ENCODE peak calls at places on chromosomes 12 and 14, in nine cellular contexts. One of them, this sample, is unnamed.

GRCh38 chr12:104507672-104508071 is 50.9 kb downstream of the CHST11 start:
- DNase-seq in transverse colon: no peak
- DNase-seq in tibial artery: no peak
- DNase-seq in NCI-H1105: peak; percentile 91
- DNase-seq in AG09319: no peak
- DNase-seq in AG20443: no peak
- DNase-seq in effector CD4-positive, alpha-beta T cell: no peak
- DNase-seq in MM.1S: no peak
- DNase-seq in AML-193: no peak
- DNase-seq in this sample: no peak

GRCh38 chr12:44930972-44931600 is 55.0 kb upstream of the NELL2 start:
- DNase-seq in transverse colon: no peak
- DNase-seq in effector CD4-positive, alpha-beta T cell: peak; percentile 3
- DNase-seq in AG20443: peak; percentile 45
- DNase-seq in AML-193: peak; percentile 50
- DNase-seq in tibial artery: no peak
- DNase-seq in AG09319: peak; percentile 14
- DNase-seq in MM.1S: peak; percentile 84
- DNase-seq in NCI-H1105: peak; percentile 73
- DNase-seq in this sample: peak; percentile 74

GRCh38 chr12:47545938-47546609 is 159.8 kb downstream of the RPAP3 start:
- DNase-seq in effector CD4-positive, alpha-beta T cell: no peak
- DNase-seq in NCI-H1105: no peak
- DNase-seq in transverse colon: no peak
- DNase-seq in tibial artery: no peak
- DNase-seq in AG09319: no peak
- DNase-seq in MM.1S: no peak
- DNase-seq in AG20443: no peak
- DNase-seq in AML-193: no peak
- DNase-seq in this sample: no peak

GRCh38 chr14:102323102-102323501 is 3.6 kb downstream of the ZNF839 start:
- DNase-seq in MM.1S: peak; percentile 32
- DNase-seq in AML-193: peak; percentile 79
- DNase-seq in NCI-H1105: peak; percentile 18
- DNase-seq in tibial artery: peak; percentile 84
- DNase-seq in transverse colon: peak; percentile 56
- DNase-seq in effector CD4-positive, alpha-beta T cell: no peak
- DNase-seq in AG20443: peak; percentile 73
- DNase-seq in AG09319: peak; percentile 59
- DNase-seq in this sample: peak; percentile 38

GRCh38 chr12:109232731-109233130 is 76.4 kb downstream of the FOXN4 start:
- DNase-seq in transverse colon: no peak
- DNase-seq in MM.1S: no peak
- DNase-seq in AML-193: no peak
- DNase-seq in NCI-H1105: no peak
- DNase-seq in AG09319: no peak
- DNase-seq in AG20443: no peak
- DNase-seq in effector CD4-positive, alpha-beta T cell: no peak
- DNase-seq in tibial artery: no peak
- DNase-seq in this sample: no peak

GRCh38 chr14:104103061-104104005 is 17.8 kb downstream of the ASPG start:
- DNase-seq in AML-193: no peak
- DNase-seq in MM.1S: no peak
- DNase-seq in transverse colon: peak; percentile 7
- DNase-seq in AG09319: no peak
- DNase-seq in NCI-H1105: no peak
- DNase-seq in AG20443: no peak
- DNase-seq in tibial artery: no peak
- DNase-seq in effector CD4-positive, alpha-beta T cell: no peak
- DNase-seq in this sample: no peak

GRCh38 chr12:57276935-57277563 is 26.1 kb upstream of the STAC3 start:
- DNase-seq in MM.1S: peak; percentile 21
- DNase-seq in NCI-H1105: no peak
- DNase-seq in effector CD4-positive, alpha-beta T cell: no peak
- DNase-seq in AG20443: peak; percentile 49
- DNase-seq in AML-193: peak; percentile 4
- DNase-seq in tibial artery: no peak
- DNase-seq in transverse colon: no peak
- DNase-seq in AG09319: no peak
- DNase-seq in this sample: peak; percentile 16

GRCh38 chr14:23076785-23077408 is 18.0 kb downstream of the ACIN1 start:
- DNase-seq in MM.1S: no peak
- DNase-seq in NCI-H1105: no peak
- DNase-seq in AG20443: peak; percentile 23
- DNase-seq in tibial artery: no peak
- DNase-seq in AG09319: no peak
- DNase-seq in effector CD4-positive, alpha-beta T cell: no peak
- DNase-seq in transverse colon: no peak
- DNase-seq in AML-193: no peak
- DNase-seq in this sample: peak; percentile 13

GRCh38 chr12:81596558-81596957 is 162.6 kb downstream of the PPFIA2 start:
- DNase-seq in tibial artery: no peak
- DNase-seq in AG20443: no peak
- DNase-seq in AML-193: no peak
- DNase-seq in MM.1S: no peak
- DNase-seq in transverse colon: no peak
- DNase-seq in AG09319: no peak
- DNase-seq in NCI-H1105: no peak
- DNase-seq in effector CD4-positive, alpha-beta T cell: no peak
- DNase-seq in this sample: no peak

GRCh38 chr14:104970231-104971068 is 7.7 kb downstream of the AHNAK2 start:
- DNase-seq in NCI-H1105: no peak
- DNase-seq in MM.1S: no peak
- DNase-seq in tibial artery: peak; percentile 91
- DNase-seq in effector CD4-positive, alpha-beta T cell: no peak
- DNase-seq in AG09319: peak; percentile 53
- DNase-seq in AML-193: no peak
- DNase-seq in transverse colon: peak; percentile 64
- DNase-seq in AG20443: peak; percentile 89
- DNase-seq in this sample: no peak

GRCh38 chr12:127781336-127781735 is 485.6 kb upstream of the TMEM132C start:
- DNase-seq in NCI-H1105: no peak
- DNase-seq in effector CD4-positive, alpha-beta T cell: no peak
- DNase-seq in AG09319: no peak
- DNase-seq in AG20443: no peak
- DNase-seq in MM.1S: no peak
- DNase-seq in transverse colon: no peak
- DNase-seq in AML-193: no peak
- DNase-seq in tibial artery: no peak
- DNase-seq in this sample: no peak

GRCh38 chr12:96457191-96457930 is 32.0 kb upstream of the CFAP54 start:
- DNase-seq in effector CD4-positive, alpha-beta T cell: no peak
- DNase-seq in AG20443: no peak
- DNase-seq in AML-193: no peak
- DNase-seq in transverse colon: no peak
- DNase-seq in NCI-H1105: no peak
- DNase-seq in MM.1S: no peak
- DNase-seq in tibial artery: no peak
- DNase-seq in AG09319: no peak
- DNase-seq in this sample: no peak

GRCh38 chr14:37021406-37021805 is 151.0 kb downstream of the SLC25A21 start:
- DNase-seq in tibial artery: no peak
- DNase-seq in AML-193: no peak
- DNase-seq in NCI-H1105: no peak
- DNase-seq in transverse colon: no peak
- DNase-seq in effector CD4-positive, alpha-beta T cell: no peak
- DNase-seq in MM.1S: no peak
- DNase-seq in AG20443: no peak
- DNase-seq in AG09319: no peak
- DNase-seq in this sample: no peak

GRCh38 chr12:69886101-69886500 is 61.1 kb downstream of the MYRFL start:
- DNase-seq in effector CD4-positive, alpha-beta T cell: no peak
- DNase-seq in MM.1S: no peak
- DNase-seq in AG09319: no peak
- DNase-seq in AG20443: no peak
- DNase-seq in AML-193: no peak
- DNase-seq in tibial artery: no peak
- DNase-seq in transverse colon: no peak
- DNase-seq in NCI-H1105: no peak
- DNase-seq in this sample: peak; percentile 49

GRCh38 chr12:19709889-19710288 is 270.6 kb downstream of the AEBP2 start:
- DNase-seq in tibial artery: no peak
- DNase-seq in transverse colon: no peak
- DNase-seq in AG09319: no peak
- DNase-seq in MM.1S: no peak
- DNase-seq in NCI-H1105: no peak
- DNase-seq in effector CD4-positive, alpha-beta T cell: no peak
- DNase-seq in AML-193: no peak
- DNase-seq in AG20443: no peak
- DNase-seq in this sample: no peak

GRCh38 chr12:121578230-121579189 is 2.3 kb downstream of the KDM2B start:
- DNase-seq in AG09319: no peak
- DNase-seq in tibial artery: no peak
- DNase-seq in effector CD4-positive, alpha-beta T cell: no peak
- DNase-seq in AML-193: no peak
- DNase-seq in MM.1S: no peak
- DNase-seq in transverse colon: peak; percentile 19
- DNase-seq in AG20443: peak; percentile 75
- DNase-seq in NCI-H1105: no peak
- DNase-seq in this sample: no peak